ENCODE peak calls at places on chromosomes 6 and 20, in ten cellular contexts. B, Q, G, T, L, D, V, Y, S and U are unnamed samples.
A peak's percentile ranks its signal among the peaks of the same experiment; 100 is the strongest.

GRCh38 chr6:92682999-92683398 is 736.4 kb downstream of the EPHA7 start:
- DNase-seq in Q (no peak), Y (no peak), S (no peak), G (no peak), L (no peak), B (no peak), T (no peak), V (no peak), D (no peak), U (no peak)

GRCh38 chr20:50957798-50958732 is at the start of gene DPM1:
- DNase-seq in G (peak; percentile 89), V (peak; percentile 88), B (peak; percentile 89), D (peak; percentile 90), L (peak; percentile 98), Q (no peak), T (peak; percentile 90), S (peak; percentile 90), Y (no peak), U (peak; percentile 93)

GRCh38 chr20:40008177-40008576 is 680.9 kb downstream of the MAFB start:
- DNase-seq in Y (no peak), G (peak; percentile 2), V (no peak), S (no peak), B (no peak), D (no peak), T (no peak), Q (no peak), L (no peak), U (no peak)

GRCh38 chr6:35168461-35168861 is 27.3 kb upstream of the TCP11 start:
- DNase-seq in Y (no peak), Q (no peak), B (no peak), S (no peak), V (no peak), D (no peak), L (peak; percentile 62), T (no peak), G (no peak), U (no peak)

GRCh38 chr20:32980131-32980941 is 23.9 kb downstream of the SUN5 start:
- DNase-seq in D (peak; percentile 9), V (no peak), G (no peak), Y (no peak), B (no peak), Q (no peak), L (no peak), T (no peak), S (no peak), U (no peak)

GRCh38 chr6:155530219-155530834 is 74.7 kb upstream of the NOX3 start:
- DNase-seq in S (no peak), D (peak; percentile 23), Y (peak; percentile 27), T (no peak), V (no peak), L (no peak), G (peak; percentile 60), Q (peak; percentile 77), B (no peak), U (peak; percentile 62)

GRCh38 chr6:21115111-21115510 is 478.4 kb upstream of the SOX4 start:
- DNase-seq in Q (peak; percentile 26), L (no peak), S (no peak), T (no peak), G (peak; percentile 42), Y (no peak), D (no peak), B (no peak), V (no peak), U (no peak)

GRCh38 chr6:138987299-138987642 is 782 bp downstream of the REPS1 start:
- DNase-seq in T (no peak), G (no peak), B (no peak), D (no peak), S (no peak), V (peak; percentile 37), L (peak; percentile 86), Y (no peak), Q (peak; percentile 34), U (no peak)

GRCh38 chr6:70281923-70282902 is 20.7 kb downstream of the COL9A1 start:
- DNase-seq in V (no peak), D (no peak), B (no peak), S (no peak), G (no peak), L (peak; percentile 81), Q (no peak), Y (no peak), T (no peak), U (no peak)

GRCh38 chr20:31811796-31812728 is 7.1 kb upstream of the MYLK2 start:
- DNase-seq in V (no peak), Q (peak; percentile 69), S (no peak), L (no peak), D (no peak), T (no peak), B (no peak), G (peak; percentile 96), Y (no peak), U (no peak)

GRCh38 chr6:135592276-135592675 is 94.7 kb upstream of the AHI1 start:
- DNase-seq in D (no peak), V (no peak), T (no peak), L (no peak), Y (no peak), S (no peak), G (no peak), B (no peak), Q (no peak), U (no peak)

GRCh38 chr20:957544-957943 is 41.4 kb upstream of the ANGPT4 start:
- DNase-seq in T (no peak), V (no peak), S (no peak), Q (no peak), B (no peak), G (peak; percentile 1), D (no peak), Y (no peak), L (no peak), U (peak; percentile 17)
- TF ChIP-seq CTCF in T (no peak), V (no peak), S (peak; percentile 2), Q (no peak), B (no peak), G (no peak), D (no peak), Y (no peak), L (no peak), U (no peak)

GRCh38 chr6:44257753-44258324 is 511 bp upstream of the SLC35B2 start:
- DNase-seq in T (no peak), V (no peak), D (no peak), B (no peak), Q (no peak), G (no peak), L (no peak), Y (no peak), S (no peak), U (no peak)
- H3K4me3 ChIP-seq in T (peak overlapping the region; percentile 74), V (no peak overlapping the region), D (peak overlapping the region; percentile 90), B (peak overlapping the region; percentile 89), Q (no peak overlapping the region), G (peak overlapping the region; percentile 94), L (no peak overlapping the region), Y (peak overlapping the region; percentile 92), S (peak overlapping the region; percentile 74), U (peak overlapping the region; percentile 50)

GRCh38 chr20:35451295-35451694 is 4.1 kb upstream of the CEP250 start:
- DNase-seq in Y (no peak), Q (no peak), G (no peak), S (no peak), V (no peak), L (no peak), T (no peak), B (no peak), D (no peak), U (no peak)

GRCh38 chr20:35453647-35454046 is 1.8 kb upstream of the CEP250 start:
- DNase-seq in D (no peak), Y (no peak), V (no peak), G (no peak), S (no peak), B (no peak), L (no peak), T (no peak), Q (no peak), U (no peak)

GRCh38 chr20:35458388-35458787 is 3.0 kb downstream of the CEP250 start:
- DNase-seq in B (no peak), G (no peak), L (no peak), T (no peak), D (no peak), S (no peak), Y (no peak), Q (no peak), V (no peak), U (no peak)

DNA sequence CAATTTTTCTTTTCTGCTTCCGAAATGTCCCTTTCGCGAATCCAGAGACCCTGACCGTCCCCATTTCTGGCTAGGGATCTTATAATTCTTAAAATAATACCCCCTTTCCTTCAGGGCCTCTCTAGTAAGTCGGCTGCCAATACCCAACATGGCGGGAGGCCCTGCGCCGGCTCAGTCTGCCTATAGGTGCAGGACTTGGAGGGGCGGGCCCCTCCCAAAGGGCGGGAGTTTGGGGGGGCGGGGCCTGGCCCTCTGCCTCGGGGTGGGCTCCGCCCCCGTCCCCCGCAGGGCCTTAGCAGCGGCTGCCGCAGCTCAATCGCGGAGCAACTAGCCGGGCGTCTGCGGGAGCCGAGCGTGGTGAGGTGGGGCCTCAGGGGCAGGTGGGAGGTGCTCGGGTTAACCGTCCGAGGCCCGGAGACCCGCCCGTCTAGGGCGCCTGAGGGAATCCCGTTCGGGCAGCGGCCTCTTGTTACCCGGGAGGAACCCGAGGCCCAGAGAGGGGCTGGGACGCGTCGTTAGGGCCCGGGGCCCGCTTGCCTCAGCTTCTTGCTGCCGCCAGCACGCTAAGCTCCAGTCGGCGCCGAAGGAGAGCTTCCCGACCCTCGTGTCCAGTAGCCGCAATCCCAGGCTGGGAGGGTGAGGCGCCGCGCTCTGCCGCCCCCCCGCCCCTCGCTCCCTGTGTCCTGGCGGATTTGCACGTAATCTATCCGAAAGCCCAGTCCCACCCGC is at the start of gene CEP250:
- DNase-seq in D (peak; percentile 87), S (peak; percentile 95), T (peak; percentile 96), G (peak; percentile 92), L (peak; percentile 97), V (peak; percentile 94), Q (peak; percentile 97), Y (peak; percentile 89), B (peak; percentile 92), U (peak; percentile 99)
- TF ChIP-seq POLR2A in D (peak; percentile 48), S (no peak), T (no peak), G (peak; percentile 43), L (no peak), V (no peak), Q (peak; percentile 69), Y (peak; percentile 55), B (peak; percentile 58), U (peak; percentile 47)

GRCh38 chr20:36654506-36654905 is 8.5 kb upstream of the SLA2 start:
- DNase-seq in D (no peak), B (no peak), Q (no peak), V (no peak), L (peak; percentile 75), G (no peak), T (no peak), Y (no peak), S (no peak), U (no peak)

GRCh38 chr20:36658300-36658699 is 12.3 kb upstream of the SLA2 start:
- DNase-seq in Q (no peak), V (no peak), Y (no peak), B (no peak), D (no peak), S (no peak), T (no peak), L (peak; percentile 8), G (no peak), U (peak; percentile 14)

GRCh38 chr20:36653456-36653855 is 7.5 kb upstream of the SLA2 start:
- DNase-seq in S (no peak), D (no peak), G (no peak), T (no peak), L (peak; percentile 77), Y (no peak), V (no peak), Q (no peak), B (no peak), U (no peak)

DNA sequence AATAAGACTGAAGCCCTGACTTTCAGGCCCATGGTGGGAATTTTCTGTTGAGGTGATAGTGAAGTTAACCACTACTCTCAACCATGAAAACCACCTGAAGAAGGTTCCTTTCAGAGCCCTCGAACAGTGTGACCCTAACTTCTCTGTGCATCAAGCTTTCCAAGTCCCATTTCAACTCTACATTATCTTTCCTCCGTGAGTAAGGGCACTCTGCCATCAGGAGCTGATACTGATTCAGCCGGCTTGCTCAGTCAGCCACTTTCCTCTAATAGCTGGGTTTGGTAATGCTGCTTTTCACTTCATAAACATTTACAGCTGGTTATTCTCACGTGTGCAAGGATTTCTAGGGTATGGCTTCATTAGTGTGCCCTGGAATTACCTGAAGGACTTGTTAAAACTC is 10.7 kb upstream of the SLA2 start:
- DNase-seq in Q (no peak), L (peak; percentile 6), G (no peak), D (no peak), T (no peak), V (no peak), Y (no peak), S (no peak), B (no peak), U (no peak)
- TF ChIP-seq CTCF in Q (no peak), L (no peak), G (no peak), D (no peak), T (no peak), V (no peak), Y (no peak), S (no peak), B (no peak), U (no peak)